ENCODE peak calls at places on chromosomes 4 and X, in eight cellular contexts. One of them, this sample, is unnamed.

GRCh38 chr4:7295917-7296660 is 103.8 kb downstream of the SORCS2 start:
- DNase-seq in kidney glomerular epithelial cell: no peak
- DNase-seq in OCI-LY7: no peak
- DNase-seq in OCI-M1: no peak
- DNase-seq in activated T-cell treated with anti-CD3 and anti-CD28 coated beads for 1 hour: no peak
- DNase-seq in uterus: peak
- DNase-seq in astrocyte of the spinal cord: peak
- DNase-seq in heart right ventricle: peak
- DNase-seq in this sample: no peak

GRCh38 chr4:71634364-71634763 is 149.5 kb downstream of the GC start:
- DNase-seq in OCI-M1: peak
- DNase-seq in OCI-LY7: no peak
- DNase-seq in kidney glomerular epithelial cell: no peak
- DNase-seq in astrocyte of the spinal cord: no peak
- DNase-seq in activated T-cell treated with anti-CD3 and anti-CD28 coated beads for 1 hour: no peak
- DNase-seq in uterus: no peak
- DNase-seq in heart right ventricle: no peak
- DNase-seq in this sample: no peak

GRCh38 chr4:126839066-126839465 is 793.7 kb upstream of the INTU start:
- DNase-seq in OCI-LY7: no peak
- DNase-seq in activated T-cell treated with anti-CD3 and anti-CD28 coated beads for 1 hour: no peak
- DNase-seq in kidney glomerular epithelial cell: no peak
- DNase-seq in OCI-M1: no peak
- DNase-seq in uterus: no peak
- DNase-seq in astrocyte of the spinal cord: peak
- DNase-seq in heart right ventricle: no peak
- DNase-seq in this sample: no peak

GRCh38 chrX:45584717-45585116 is 384.0 kb upstream of the DIPK2B start:
- DNase-seq in kidney glomerular epithelial cell: no peak
- DNase-seq in OCI-LY7: no peak
- DNase-seq in astrocyte of the spinal cord: no peak
- DNase-seq in uterus: no peak
- DNase-seq in heart right ventricle: no peak
- DNase-seq in OCI-M1: no peak
- DNase-seq in activated T-cell treated with anti-CD3 and anti-CD28 coated beads for 1 hour: no peak
- DNase-seq in this sample: no peak

GRCh38 chr4:78758105-78758504 is 18.0 kb upstream of the BMP2K start:
- DNase-seq in astrocyte of the spinal cord: no peak
- DNase-seq in activated T-cell treated with anti-CD3 and anti-CD28 coated beads for 1 hour: no peak
- DNase-seq in heart right ventricle: no peak
- DNase-seq in OCI-M1: no peak
- DNase-seq in kidney glomerular epithelial cell: no peak
- DNase-seq in OCI-LY7: no peak
- DNase-seq in uterus: no peak
- DNase-seq in this sample: no peak

GRCh38 chrX:40047485-40047884 is 50.3 kb downstream of the BCOR start:
- DNase-seq in astrocyte of the spinal cord: no peak
- DNase-seq in heart right ventricle: no peak
- DNase-seq in activated T-cell treated with anti-CD3 and anti-CD28 coated beads for 1 hour: no peak
- DNase-seq in OCI-M1: no peak
- DNase-seq in kidney glomerular epithelial cell: no peak
- DNase-seq in uterus: no peak
- DNase-seq in OCI-LY7: no peak
- DNase-seq in this sample: no peak

GRCh38 chr4:40888916-40889315 is 139.2 kb downstream of the NSUN7 start:
- DNase-seq in uterus: no peak
- DNase-seq in astrocyte of the spinal cord: no peak
- DNase-seq in activated T-cell treated with anti-CD3 and anti-CD28 coated beads for 1 hour: no peak
- DNase-seq in OCI-LY7: no peak
- DNase-seq in kidney glomerular epithelial cell: no peak
- DNase-seq in heart right ventricle: no peak
- DNase-seq in OCI-M1: no peak
- DNase-seq in this sample: no peak

GRCh38 chr4:7810792-7811535 is 128.7 kb downstream of the AFAP1 start:
- DNase-seq in uterus: no peak
- DNase-seq in heart right ventricle: no peak
- DNase-seq in kidney glomerular epithelial cell: no peak
- DNase-seq in activated T-cell treated with anti-CD3 and anti-CD28 coated beads for 1 hour: no peak
- DNase-seq in astrocyte of the spinal cord: no peak
- DNase-seq in OCI-LY7: no peak
- DNase-seq in OCI-M1: no peak
- DNase-seq in this sample: no peak

GRCh38 chrX:76555269-76555668 is 127.8 kb downstream of the MAGEE1 start:
- DNase-seq in activated T-cell treated with anti-CD3 and anti-CD28 coated beads for 1 hour: no peak
- DNase-seq in heart right ventricle: no peak
- DNase-seq in OCI-M1: no peak
- DNase-seq in OCI-LY7: no peak
- DNase-seq in astrocyte of the spinal cord: no peak
- DNase-seq in kidney glomerular epithelial cell: no peak
- DNase-seq in uterus: no peak
- DNase-seq in this sample: no peak

GRCh38 chr4:153530996-153531375 is 64.8 kb downstream of the TMEM131L start:
- DNase-seq in astrocyte of the spinal cord: no peak
- DNase-seq in OCI-M1: no peak
- DNase-seq in activated T-cell treated with anti-CD3 and anti-CD28 coated beads for 1 hour: no peak
- DNase-seq in OCI-LY7: no peak
- DNase-seq in heart right ventricle: no peak
- DNase-seq in uterus: no peak
- DNase-seq in kidney glomerular epithelial cell: no peak
- DNase-seq in this sample: no peak

GRCh38 chr4:140357868-140358267 is 15.6 kb upstream of the SCOC start:
- DNase-seq in uterus: no peak
- DNase-seq in OCI-M1: no peak
- DNase-seq in kidney glomerular epithelial cell: no peak
- DNase-seq in heart right ventricle: no peak
- DNase-seq in OCI-LY7: no peak
- DNase-seq in astrocyte of the spinal cord: no peak
- DNase-seq in activated T-cell treated with anti-CD3 and anti-CD28 coated beads for 1 hour: no peak
- DNase-seq in this sample: no peak

This sample was measured in stimulated activated CD4-positive, alpha-beta T cell treated with anti-CD3 and anti-CD28 coated beads, Interleukin-4, amount 100 ng/mL, for 4 hours.